ENCODE peak calls at places on chromosome 14, in five cellular contexts. C is lower lobe of right lung, D is A549, O is heart left ventricle, I is HepG2. A is an unnamed sample.

GRCh38 chr14:53209370-53209769 is 56.2 kb upstream of the DDHD1 start:
- DNase-seq in C (no peak), D (no peak), O (no peak), I (no peak), A (no peak)

GRCh38 chr14:53038629-53039028 is 87.8 kb upstream of the FERMT2 start:
- DNase-seq in C (no peak), D (no peak), O (no peak), I (no peak), A (no peak)

GRCh38 chr14:55332654-55333570 is 61.7 kb downstream of the FBXO34 start:
- DNase-seq in C (no peak), D (no peak), O (no peak), I (no peak), A (no peak)

GRCh38 chr14:54564799-54565235 is 2.1 kb upstream of the SAMD4A start:
- DNase-seq in C (no peak), D (no peak), O (no peak), I (peak), A (no peak)

GRCh38 chr14:21205026-21205677 is 49.3 kb upstream of the OR5AU1 start:
- DNase-seq in C (no peak), D (no peak), O (no peak), I (no peak), A (no peak)

GRCh38 chr14:58455593-58456265 is 28.2 kb downstream of the KIAA0586 start:
- DNase-seq in C (no peak), D (peak), O (no peak), I (no peak), A (no peak)

GRCh38 chr14:98966021-98966420 is 306.0 kb downstream of the BCL11B start:
- DNase-seq in C (no peak), D (no peak), O (no peak), I (no peak), A (no peak)

GRCh38 chr14:68165274-68165843 is 345.8 kb downstream of the RAD51B start:
- DNase-seq in C (no peak), D (no peak), O (no peak), I (no peak), A (no peak)

GRCh38 chr14:39217214-39217879 is 16.4 kb upstream of the MIA2 start:
- DNase-seq in C (no peak), D (no peak), O (no peak), I (no peak), A (no peak)

GRCh38 chr14:30550335-30550734 is 8.6 kb upstream of the G2E3 start:
- DNase-seq in C (no peak), D (no peak), O (no peak), I (no peak), A (no peak)

GRCh38 chr14:106039400-106039799 is 513.0 kb downstream of the TMEM121 start:
- DNase-seq in C (peak), D (no peak), O (no peak), I (no peak), A (peak)

GRCh38 chr14:63938198-63939005 is 85.6 kb downstream of the SYNE2 start:
- DNase-seq in C (no peak), D (no peak), O (no peak), I (no peak), A (no peak)

GRCh38 chr14:95507701-95508103 is 8.7 kb downstream of the SYNE3 start:
- DNase-seq in C (no peak), D (no peak), O (no peak), I (no peak), A (no peak)

GRCh38 chr14:91396959-91397815 is 20.4 kb downstream of the CCDC88C start:
- DNase-seq in C (peak), D (no peak), O (no peak), I (no peak), A (no peak)
- H3K27ac ChIP-seq in C (peak), D (no peak), O (no peak), I (no peak), A (peak)

GRCh38 chr14:32074887-32075572 is 2.1 kb upstream of the ARHGAP5 start:
- DNase-seq in C (no peak), D (no peak), O (no peak), I (peak), A (no peak)
- H3K4me3 ChIP-seq in C (peak), D (peak), O (peak), I (peak), A (peak)

DNA sequence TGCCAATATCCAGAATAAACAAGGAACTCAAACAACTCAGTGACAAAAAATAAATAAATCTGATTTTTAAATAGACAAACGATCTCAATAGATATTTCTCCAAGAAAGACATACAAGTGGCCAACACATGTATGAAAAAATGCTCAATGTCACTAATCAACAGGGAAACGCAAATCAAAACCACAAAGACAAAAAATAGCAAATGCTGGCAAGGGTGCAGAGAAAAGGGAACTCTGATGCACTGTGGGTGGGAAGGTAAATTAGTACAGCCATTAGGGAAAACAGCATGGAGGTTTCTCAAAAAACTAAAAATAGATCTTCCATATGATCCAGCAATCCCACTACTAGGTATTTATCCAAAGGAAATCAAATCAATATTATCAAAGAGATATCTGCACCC is 3.5 kb upstream of the EIF5 start:
- DNase-seq in C (no peak), D (no peak), O (no peak), I (no peak), A (no peak)
- TF ChIP-seq CTCF in C (no peak), D (no peak), O (no peak), I (no peak), A (no peak)

DNA sequence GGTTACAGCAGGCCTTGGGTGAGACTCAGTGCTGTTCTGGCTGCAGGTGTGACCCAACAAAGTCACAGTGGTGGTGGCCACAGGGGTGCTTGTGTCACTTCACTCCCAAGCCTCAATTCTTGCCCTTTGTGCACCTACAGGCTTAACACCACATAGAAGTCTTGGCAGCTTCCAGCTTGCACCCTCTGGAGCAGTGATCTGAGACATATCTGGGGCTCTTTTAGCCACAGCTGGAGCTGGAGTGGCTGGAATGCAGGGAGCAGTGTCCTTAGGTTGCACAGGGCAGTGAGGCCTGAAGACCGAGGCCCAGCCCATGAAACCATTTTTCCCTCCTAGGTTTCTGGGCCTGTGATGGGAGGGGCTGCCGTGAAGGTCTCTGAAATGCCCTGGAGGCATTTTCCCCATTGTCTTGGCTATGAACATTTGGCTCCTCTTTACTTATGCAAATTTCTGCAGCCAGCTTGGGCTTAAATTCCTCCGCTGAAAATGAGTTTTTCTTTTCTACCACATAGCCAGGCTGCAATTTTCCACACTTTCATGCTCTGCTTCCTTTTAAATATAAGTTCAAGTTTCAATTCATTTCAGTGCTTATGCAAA is 37.7 kb downstream of the ADAM21 start:
- DNase-seq in C (no peak), D (no peak), O (no peak), I (no peak), A (no peak)
- H3K27ac ChIP-seq in C (no peak), D (no peak), O (no peak), I (no peak), A (no peak)

GRCh38 chr14:22885975-22886374 is 3.0 kb downstream of the REM2 start:
- DNase-seq in C (no peak), D (no peak), O (no peak), I (no peak), A (no peak)
- H3K4me3 ChIP-seq in C (peak), D (peak), O (peak), I (no peak), A (peak)

GRCh38 chr14:74886001-74886400 is 4.3 kb downstream of the DLST start:
- DNase-seq in C (no peak), D (no peak), O (no peak), I (no peak), A (no peak)

GRCh38 chr14:74879427-74880180 is 2.1 kb upstream of the DLST start:
- DNase-seq in C (no peak), D (no peak), O (no peak), I (peak), A (no peak)

GRCh38 chr14:74881425-74882102 is at the start of gene DLST:
- DNase-seq in C (peak), D (peak), O (peak), I (peak), A (peak)

GRCh38 chr14:74882103-74882920 is 596 bp downstream of the DLST start:
- DNase-seq in C (peak), D (peak), O (peak), I (no peak), A (peak)
- TF ChIP-seq CTCF in C (no peak), D (no peak), O (no peak), I (no peak), A (no peak)

A was measured in upper lobe of right lung.